ENCODE peak calls at places on chromosome 5, in eight cellular contexts. A is GM20000; I is activated naive CD4-positive, alpha-beta T cell treated with Interleukin-2 at 50 U/mL for 16 hours; W is glutamatergic neuron; S is activated T-helper 1 cell treated with anti-CD3 and anti-CD28 coated beads, Interleukin-2, amount 50 U/mL, for 16 hours; V is T-helper 22 cell; U is EL; P is kidney epithelial cell. K is an unnamed sample.

GRCh38 chr5:54703091-54703490 is 185.5 kb downstream of the SNX18 start:
- DNase-seq in A (no peak), I (no peak), W (no peak), S (no peak), V (no peak), U (peak; percentile 85), P (peak; percentile 7), K (no peak)

GRCh38 chr5:159768243-159768642 is 148.0 kb upstream of the ADRA1B start:
- DNase-seq in A (no peak), I (no peak), W (no peak), S (no peak), V (no peak), U (peak; percentile 57), P (no peak), K (no peak)

GRCh38 chr5:610744-611730 is 1.1 kb upstream of the CEP72 start:
- DNase-seq in A (no peak), I (no peak), W (no peak), S (no peak), V (no peak), U (no peak), P (no peak), K (peak; percentile 6)

GRCh38 chr5:178130576-178131445 is at the start of gene RMND5B:
- DNase-seq in A (peak; percentile 97), I (peak; percentile 84), W (peak; percentile 90), S (peak; percentile 77), V (peak; percentile 66), U (peak; percentile 82), P (no peak), K (peak; percentile 75)

GRCh38 chr5:160363661-160364060 is 6.8 kb downstream of the C1QTNF2 start:
- DNase-seq in A (no peak), I (no peak), W (no peak), S (no peak), V (no peak), U (no peak), P (no peak), K (no peak)

GRCh38 chr5:97006454-97006853 is 70.6 kb downstream of the LNPEP start:
- DNase-seq in A (no peak), I (no peak), W (no peak), S (no peak), V (no peak), U (peak; percentile 50), P (no peak), K (no peak)

GRCh38 chr5:173233347-173234128 is 1.5 kb downstream of the NKX2-5 start:
- DNase-seq in A (peak; percentile 25), I (no peak), W (no peak), S (no peak), V (no peak), U (no peak), P (no peak), K (no peak)

GRCh38 chr5:60248900-60249299 is 355.4 kb upstream of the PDE4D start:
- DNase-seq in A (peak; percentile 15), I (no peak), W (no peak), S (no peak), V (no peak), U (no peak), P (no peak), K (no peak)

GRCh38 chr5:65120371-65120967 is 351.7 kb downstream of the CWC27 start:
- DNase-seq in A (no peak), I (no peak), W (no peak), S (no peak), V (no peak), U (no peak), P (no peak), K (no peak)

GRCh38 chr5:149936700-149937091 is 7.9 kb downstream of the PDE6A start:
- DNase-seq in A (no peak), I (no peak), W (no peak), S (no peak), V (no peak), U (no peak), P (no peak), K (no peak)

GRCh38 chr5:158739941-158740340 is 359.8 kb downstream of the EBF1 start:
- DNase-seq in A (no peak), I (no peak), W (no peak), S (no peak), V (no peak), U (no peak), P (no peak), K (peak; percentile 48)

GRCh38 chr5:81980160-81980559 is 8.3 kb downstream of the ATG10 start:
- DNase-seq in A (no peak), I (no peak), W (no peak), S (no peak), V (no peak), U (no peak), P (no peak), K (no peak)

GRCh38 chr5:36985387-36985786 is 108.8 kb downstream of the NIPBL start:
- DNase-seq in A (no peak), I (no peak), W (no peak), S (no peak), V (no peak), U (peak; percentile 3), P (no peak), K (no peak)

GRCh38 chr5:165258188-165258855 is 1752.9 kb downstream of the MAT2B start:
- DNase-seq in A (no peak), I (no peak), W (no peak), S (no peak), V (no peak), U (no peak), P (no peak), K (peak; percentile 28)

GRCh38 chr5:143554194-143554717 is 150.8 kb upstream of the NR3C1 start:
- DNase-seq in A (no peak), I (no peak), W (no peak), S (no peak), V (no peak), U (peak; percentile 99), P (no peak), K (no peak)

GRCh38 chr5:62139741-62140140 is 166.3 kb upstream of the KIF2A start:
- DNase-seq in A (no peak), I (no peak), W (no peak), S (no peak), V (no peak), U (no peak), P (no peak), K (no peak)

GRCh38 chr5:34657550-34657921 is 1.4 kb downstream of the RAI14 start:
- DNase-seq in A (peak; percentile 34), I (no peak), W (peak; percentile 69), S (no peak), V (no peak), U (peak; percentile 63), P (no peak), K (peak; percentile 26)

GRCh38 chr5:1322036-1322903 is 22.6 kb downstream of the CLPTM1L start:
- DNase-seq in A (no peak), I (no peak), W (no peak), S (no peak), V (no peak), U (no peak), P (no peak), K (peak; percentile 9)

GRCh38 chr5:177557041-177557647 is 2.8 kb upstream of the FAM193B start:
- DNase-seq in A (no peak), I (peak; percentile 6), W (no peak), S (no peak), V (no peak), U (peak; percentile 35), P (no peak), K (no peak)

GRCh38 chr5:77943851-77944250 is 167.7 kb upstream of the TBCA start:
- DNase-seq in A (no peak), I (no peak), W (no peak), S (no peak), V (no peak), U (no peak), P (no peak), K (no peak)

GRCh38 chr5:8457187-8458037 is 588.5 kb downstream of the MTRR start:
- DNase-seq in A (peak; percentile 90), I (peak; percentile 86), W (peak; percentile 52), S (peak; percentile 72), V (peak; percentile 71), U (peak; percentile 98), P (peak; percentile 93), K (peak; percentile 100)

GRCh38 chr5:94776167-94776566 is 157.7 kb downstream of the SLF1 start:
- DNase-seq in A (no peak), I (no peak), W (no peak), S (no peak), V (no peak), U (peak; percentile 20), P (no peak), K (no peak)

GRCh38 chr5:137231535-137231934 is 267.6 kb downstream of the SPOCK1 start:
- DNase-seq in A (no peak), I (no peak), W (no peak), S (no peak), V (no peak), U (peak; percentile 64), P (no peak), K (no peak)

GRCh38 chr5:131324311-131324710 is 60.5 kb downstream of the CDC42SE2 start:
- DNase-seq in A (no peak), I (no peak), W (no peak), S (no peak), V (no peak), U (no peak), P (no peak), K (no peak)

GRCh38 chr5:169350016-169350415 is 49.1 kb upstream of the SLIT3 start:
- DNase-seq in A (no peak), I (no peak), W (no peak), S (no peak), V (no peak), U (peak; percentile 90), P (peak; percentile 82), K (no peak)

GRCh38 chr5:141529002-141529401 is 40.1 kb downstream of the PCDHGC5 start:
- DNase-seq in A (no peak), I (no peak), W (no peak), S (no peak), V (no peak), U (peak; percentile 69), P (no peak), K (no peak)

GRCh38 chr5:151026674-151027073 is 6.3 kb downstream of the GPX3 start:
- DNase-seq in A (no peak), I (no peak), W (no peak), S (no peak), V (no peak), U (no peak), P (no peak), K (no peak)

GRCh38 chr5:119063579-119064379 is 7.1 kb upstream of the DMXL1 start:
- DNase-seq in A (peak; percentile 27), I (peak; percentile 11), W (no peak), S (no peak), V (no peak), U (peak; percentile 13), P (no peak), K (no peak)

GRCh38 chr5:83608122-83608521 is 112.5 kb downstream of the HAPLN1 start:
- DNase-seq in A (peak; percentile 31), I (no peak), W (peak; percentile 59), S (no peak), V (no peak), U (peak; percentile 26), P (peak; percentile 10), K (peak; percentile 63)

GRCh38 chr5:760363-761205 is 23.9 kb downstream of the ZDHHC11B start:
- DNase-seq in A (peak; percentile 11), I (no peak), W (no peak), S (no peak), V (no peak), U (no peak), P (no peak), K (no peak)

GRCh38 chr5:96984506-96985192 is 48.8 kb downstream of the LNPEP start:
- DNase-seq in A (no peak), I (no peak), W (no peak), S (no peak), V (no peak), U (no peak), P (no peak), K (no peak)

GRCh38 chr5:178244566-178244965 is 12.0 kb upstream of the PHYKPL start:
- DNase-seq in A (no peak), I (no peak), W (no peak), S (no peak), V (no peak), U (no peak), P (no peak), K (no peak)

GRCh38 chr5:167804512-167805220 is 486.8 kb upstream of the WWC1 start:
- DNase-seq in A (no peak), I (no peak), W (no peak), S (no peak), V (no peak), U (no peak), P (no peak), K (no peak)

GRCh38 chr5:77211691-77212047 is 1.2 kb downstream of the PDE8B start:
- DNase-seq in A (no peak), I (no peak), W (no peak), S (no peak), V (no peak), U (no peak), P (no peak), K (no peak)